ENCODE peak calls at places on chromosomes 12 and 14, in four cellular contexts. One of them, this sample, is unnamed.

GRCh38 chr12:49283541-49284429 is 11.2 kb upstream of the PRPH start:
- DNase-seq in nephron progenitor cell: no peak
- DNase-seq in fibroblast of pulmonary artery: no peak
- DNase-seq in HCT116: no peak
- DNase-seq in this sample: no peak

GRCh38 chr14:30597496-30597895 is 24.6 kb upstream of the SCFD1 start:
- DNase-seq in HCT116: no peak
- DNase-seq in fibroblast of pulmonary artery: no peak
- DNase-seq in nephron progenitor cell: no peak
- DNase-seq in this sample: no peak

GRCh38 chr12:27530157-27530922 is 6.3 kb downstream of the PPFIBP1 start:
- DNase-seq in fibroblast of pulmonary artery: no peak
- DNase-seq in HCT116: no peak
- DNase-seq in nephron progenitor cell: no peak
- DNase-seq in this sample: no peak

GRCh38 chr14:93906341-93907329 is 20.5 kb upstream of the FAM181A start:
- DNase-seq in nephron progenitor cell: peak; percentile 72
- DNase-seq in fibroblast of pulmonary artery: peak; percentile 24
- DNase-seq in HCT116: peak; percentile 63
- DNase-seq in this sample: peak; percentile 51

GRCh38 chr14:52919971-52920370 is 30.9 kb downstream of the FERMT2 start:
- DNase-seq in HCT116: no peak
- DNase-seq in fibroblast of pulmonary artery: peak; percentile 32
- DNase-seq in nephron progenitor cell: no peak
- DNase-seq in this sample: no peak

GRCh38 chr14:24377660-24378059 is 9.7 kb downstream of the NFATC4 start:
- DNase-seq in fibroblast of pulmonary artery: no peak
- DNase-seq in HCT116: no peak
- DNase-seq in nephron progenitor cell: no peak
- DNase-seq in this sample: no peak

GRCh38 chr12:122067966-122068365 is 10.6 kb upstream of the MLXIP start:
- DNase-seq in fibroblast of pulmonary artery: no peak
- DNase-seq in HCT116: no peak
- DNase-seq in nephron progenitor cell: no peak
- DNase-seq in this sample: no peak

GRCh38 chr14:34088918-34089317 is 138.0 kb upstream of the EGLN3 start:
- DNase-seq in fibroblast of pulmonary artery: no peak
- DNase-seq in HCT116: no peak
- DNase-seq in nephron progenitor cell: no peak
- DNase-seq in this sample: no peak

GRCh38 chr12:104297477-104298113 is 5.9 kb upstream of the EID3 start:
- DNase-seq in fibroblast of pulmonary artery: peak; percentile 6
- DNase-seq in HCT116: no peak
- DNase-seq in nephron progenitor cell: no peak
- DNase-seq in this sample: no peak

GRCh38 chr12:24025153-24025798 is 75.8 kb upstream of the SOX5 start:
- DNase-seq in fibroblast of pulmonary artery: peak; percentile 24
- DNase-seq in HCT116: no peak
- DNase-seq in nephron progenitor cell: no peak
- DNase-seq in this sample: no peak

GRCh38 chr14:99737956-99738667 is 54.0 kb downstream of the CYP46A1 start:
- DNase-seq in HCT116: no peak
- DNase-seq in fibroblast of pulmonary artery: no peak
- DNase-seq in nephron progenitor cell: no peak
- DNase-seq in this sample: no peak

GRCh38 chr12:117098071-117098360 is 1.2 kb downstream of the TESC start:
- DNase-seq in HCT116: no peak
- DNase-seq in fibroblast of pulmonary artery: no peak
- DNase-seq in nephron progenitor cell: no peak
- DNase-seq in this sample: no peak

GRCh38 chr14:64806202-64806861 is 73.4 kb downstream of the SPTB start:
- DNase-seq in nephron progenitor cell: no peak
- DNase-seq in HCT116: no peak
- DNase-seq in fibroblast of pulmonary artery: peak; percentile 59
- DNase-seq in this sample: no peak

GRCh38 chr12:93819048-93819491 is 141.9 kb downstream of the CRADD start:
- DNase-seq in nephron progenitor cell: no peak
- DNase-seq in fibroblast of pulmonary artery: peak; percentile 91
- DNase-seq in HCT116: no peak
- DNase-seq in this sample: no peak

GRCh38 chr12:106841471-106842302 is 67.2 kb downstream of the RIC8B start:
- DNase-seq in fibroblast of pulmonary artery: peak; percentile 72
- DNase-seq in nephron progenitor cell: peak; percentile 26
- DNase-seq in HCT116: peak; percentile 31
- DNase-seq in this sample: no peak

GRCh38 chr12:87575906-87576305 is 453.3 kb downstream of the C12orf50 start:
- DNase-seq in fibroblast of pulmonary artery: no peak
- DNase-seq in HCT116: no peak
- DNase-seq in nephron progenitor cell: no peak
- DNase-seq in this sample: no peak

GRCh38 chr14:21924479-21924878 is 250.9 kb upstream of the OR4E1 start:
- DNase-seq in nephron progenitor cell: no peak
- DNase-seq in fibroblast of pulmonary artery: no peak
- DNase-seq in HCT116: no peak
- DNase-seq in this sample: no peak

GRCh38 chr12:42221722-42222121 is 16.3 kb downstream of the YAF2 start:
- DNase-seq in HCT116: no peak
- DNase-seq in fibroblast of pulmonary artery: no peak
- DNase-seq in nephron progenitor cell: no peak
- DNase-seq in this sample: no peak

GRCh38 chr14:101476931-101477553 is 84.3 kb upstream of the DIO3 start:
- DNase-seq in fibroblast of pulmonary artery: no peak
- DNase-seq in HCT116: peak; percentile 84
- DNase-seq in nephron progenitor cell: peak; percentile 73
- DNase-seq in this sample: peak; percentile 53

GRCh38 chr12:95942532-95943230 is at the start of gene CCDC38:
- DNase-seq in HCT116: peak; percentile 73
- DNase-seq in fibroblast of pulmonary artery: peak; percentile 29
- DNase-seq in nephron progenitor cell: peak; percentile 65
- DNase-seq in this sample: peak; percentile 25

GRCh38 chr12:95944108-95944704 is 1.1 kb downstream of the AMDHD1 start:
- DNase-seq in fibroblast of pulmonary artery: no peak
- DNase-seq in nephron progenitor cell: no peak
- DNase-seq in HCT116: no peak
- DNase-seq in this sample: no peak

GRCh38 chr12:95940514-95940913 is 1.9 kb downstream of the CCDC38 start:
- DNase-seq in fibroblast of pulmonary artery: no peak
- DNase-seq in HCT116: no peak
- DNase-seq in nephron progenitor cell: no peak
- DNase-seq in this sample: no peak

GRCh38 chr12:95942106-95942531 is 295 bp downstream of the CCDC38 start:
- DNase-seq in nephron progenitor cell: no peak
- DNase-seq in fibroblast of pulmonary artery: no peak
- DNase-seq in HCT116: no peak
- DNase-seq in this sample: no peak

DNA sequence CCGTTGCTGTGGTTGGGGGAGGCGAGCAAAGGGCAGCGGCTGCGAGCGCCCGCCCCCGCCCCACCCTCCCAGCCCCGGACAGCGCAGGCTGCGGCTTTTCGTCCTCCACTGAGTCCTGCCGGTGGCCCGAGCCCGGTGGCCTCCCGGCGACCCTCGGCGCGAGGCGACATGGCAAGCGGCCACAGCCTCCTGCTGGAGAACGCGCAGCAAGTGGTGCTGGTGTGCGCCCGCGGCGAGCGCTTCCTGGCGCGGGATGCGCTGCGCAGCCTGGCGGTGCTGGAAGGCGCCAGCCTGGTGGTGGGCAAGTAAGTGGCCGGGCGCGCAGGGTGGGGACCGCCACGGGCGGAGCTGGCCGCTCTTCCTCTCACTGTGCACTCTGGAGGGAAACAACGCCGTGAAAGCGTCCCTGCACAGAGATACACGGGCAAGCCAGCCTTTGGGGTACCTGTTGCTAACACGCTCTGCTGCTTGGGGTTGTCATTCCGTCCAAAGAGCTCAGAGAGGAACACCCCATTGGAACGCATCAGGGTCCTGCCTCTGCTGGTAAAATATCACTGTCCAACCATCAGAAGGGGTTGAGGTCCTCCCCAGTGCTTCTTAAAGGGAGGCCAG is at the start of gene AMDHD1:
- DNase-seq in HCT116: peak; percentile 40
- DNase-seq in nephron progenitor cell: peak; percentile 77
- DNase-seq in fibroblast of pulmonary artery: peak; percentile 40
- DNase-seq in this sample: peak; percentile 60
- TF ChIP-seq CTCF in HCT116: no peak
- TF ChIP-seq CTCF in nephron progenitor cell: no peak
- TF ChIP-seq CTCF in fibroblast of pulmonary artery: peak; percentile 2
- TF ChIP-seq CTCF in this sample: peak; percentile 44

GRCh38 chr12:31906581-31907286 is 52.5 kb upstream of the RESF1 start:
- DNase-seq in HCT116: no peak
- DNase-seq in fibroblast of pulmonary artery: peak; percentile 54
- DNase-seq in nephron progenitor cell: no peak
- DNase-seq in this sample: no peak
- TF ChIP-seq CTCF in HCT116: no peak
- TF ChIP-seq CTCF in fibroblast of pulmonary artery: no peak
- TF ChIP-seq CTCF in nephron progenitor cell: no peak
- TF ChIP-seq CTCF in this sample: no peak

GRCh38 chr12:69284131-69284530 is 44.8 kb downstream of the CPSF6 start:
- DNase-seq in fibroblast of pulmonary artery: peak; percentile 81
- DNase-seq in HCT116: peak; percentile 52
- DNase-seq in nephron progenitor cell: peak; percentile 51
- DNase-seq in this sample: peak; percentile 16
- TF ChIP-seq CTCF in fibroblast of pulmonary artery: peak; percentile 22
- TF ChIP-seq CTCF in HCT116: no peak
- TF ChIP-seq CTCF in nephron progenitor cell: no peak
- TF ChIP-seq CTCF in this sample: peak; percentile 42

GRCh38 chr12:76927170-76927784 is 48.5 kb upstream of the CSRP2 start:
- DNase-seq in nephron progenitor cell: peak; percentile 46
- DNase-seq in fibroblast of pulmonary artery: peak; percentile 56
- DNase-seq in HCT116: peak; percentile 27
- DNase-seq in this sample: no peak
- TF ChIP-seq CTCF in nephron progenitor cell: peak; percentile 42
- TF ChIP-seq CTCF in fibroblast of pulmonary artery: peak; percentile 66
- TF ChIP-seq CTCF in HCT116: peak; percentile 41
- TF ChIP-seq CTCF in this sample: peak; percentile 41

GRCh38 chr12:2691001-2691339 is 103.8 kb upstream of the FKBP4 start:
- DNase-seq in fibroblast of pulmonary artery: peak; percentile 18
- DNase-seq in HCT116: no peak
- DNase-seq in nephron progenitor cell: peak; percentile 65
- DNase-seq in this sample: peak; percentile 68
- TF ChIP-seq CTCF in fibroblast of pulmonary artery: no peak
- TF ChIP-seq CTCF in HCT116: no peak
- TF ChIP-seq CTCF in nephron progenitor cell: peak; percentile 10
- TF ChIP-seq CTCF in this sample: peak; percentile 71

GRCh38 chr14:75018684-75019083 is 16.0 kb downstream of the EIF2B2 start:
- DNase-seq in fibroblast of pulmonary artery: no peak
- DNase-seq in HCT116: no peak
- DNase-seq in nephron progenitor cell: no peak
- DNase-seq in this sample: no peak

GRCh38 chr14:75025082-75025481 is 22.4 kb downstream of the EIF2B2 start:
- DNase-seq in HCT116: no peak
- DNase-seq in nephron progenitor cell: no peak
- DNase-seq in fibroblast of pulmonary artery: peak; percentile 64
- DNase-seq in this sample: no peak

GRCh38 chr14:75023108-75023507 is 20.4 kb downstream of the EIF2B2 start:
- DNase-seq in nephron progenitor cell: no peak
- DNase-seq in fibroblast of pulmonary artery: peak; percentile 12
- DNase-seq in HCT116: no peak
- DNase-seq in this sample: no peak

GRCh38 chr14:75025876-75026275 is 23.2 kb downstream of the EIF2B2 start:
- DNase-seq in nephron progenitor cell: no peak
- DNase-seq in HCT116: no peak
- DNase-seq in fibroblast of pulmonary artery: no peak
- DNase-seq in this sample: no peak

DNA sequence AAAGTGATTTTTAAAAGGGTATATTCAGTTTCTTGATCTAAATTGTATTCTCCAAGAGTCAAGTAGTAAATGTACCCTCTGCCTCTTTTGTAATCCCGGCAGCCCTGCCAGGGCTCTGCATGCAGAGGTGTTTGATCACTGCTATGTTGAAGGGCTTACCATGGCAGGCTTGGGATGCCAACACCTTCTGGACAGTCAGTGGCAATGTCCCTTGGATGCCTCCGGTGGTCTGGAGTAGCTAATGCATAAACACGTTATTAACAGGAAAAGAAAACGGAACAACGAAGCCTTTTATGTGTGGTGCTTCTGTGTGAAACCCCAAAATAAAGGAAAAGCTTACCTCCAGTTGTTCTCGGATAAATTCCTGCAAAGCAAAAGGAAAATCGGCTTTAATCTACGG is 19.9 kb downstream of the EIF2B2 start:
- DNase-seq in fibroblast of pulmonary artery: peak; percentile 20
- DNase-seq in HCT116: no peak
- DNase-seq in nephron progenitor cell: peak; percentile 9
- DNase-seq in this sample: no peak
- TF ChIP-seq CTCF in fibroblast of pulmonary artery: peak; percentile 42
- TF ChIP-seq CTCF in HCT116: peak; percentile 8
- TF ChIP-seq CTCF in nephron progenitor cell: peak; percentile 42
- TF ChIP-seq CTCF in this sample: peak; percentile 49

DNA sequence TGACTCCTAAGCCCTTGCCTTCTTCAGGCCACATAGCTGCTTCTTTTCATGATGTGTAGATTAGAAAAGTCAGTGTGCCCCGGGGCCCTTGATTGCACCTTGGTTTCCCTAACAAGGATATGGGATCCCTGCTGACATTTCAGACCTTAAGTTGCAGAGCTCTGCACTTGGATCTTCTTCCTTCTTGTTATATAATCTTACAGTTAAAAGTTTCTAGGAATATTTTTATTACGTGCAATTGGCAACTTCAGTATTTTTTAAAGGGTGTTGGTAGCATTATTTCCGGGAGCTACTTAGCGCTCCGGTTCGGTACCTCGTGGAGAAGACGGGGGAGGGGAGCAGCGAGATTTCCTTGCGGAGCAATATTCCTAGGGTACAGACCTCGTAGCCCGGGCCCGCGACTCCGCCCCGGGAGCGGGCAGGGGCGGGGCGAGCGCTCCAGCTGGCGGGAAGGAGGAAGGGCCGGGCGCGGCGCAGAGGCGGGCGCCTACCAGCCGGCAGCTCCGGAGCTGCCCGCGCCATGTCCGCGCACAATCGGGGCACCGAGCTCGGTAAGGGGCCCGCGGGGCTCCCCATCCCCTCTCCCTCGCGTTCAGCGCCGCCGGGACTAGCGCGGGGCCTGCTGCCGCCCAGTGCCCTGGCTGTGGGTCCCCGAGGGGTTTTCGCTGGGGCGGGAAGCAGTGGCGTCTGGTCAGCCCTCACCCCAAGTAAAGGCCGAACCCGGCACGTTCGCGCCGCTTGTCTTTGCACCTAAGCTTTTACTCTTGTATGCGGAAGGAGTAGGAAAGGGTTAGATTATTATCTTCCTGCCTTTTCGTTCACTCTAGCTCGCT is at the start of gene DERA:
- DNase-seq in fibroblast of pulmonary artery: peak; percentile 69
- DNase-seq in nephron progenitor cell: peak; percentile 88
- DNase-seq in HCT116: peak; percentile 28
- DNase-seq in this sample: peak; percentile 82
- TF ChIP-seq CTCF in fibroblast of pulmonary artery: no peak
- TF ChIP-seq CTCF in nephron progenitor cell: no peak
- TF ChIP-seq CTCF in HCT116: no peak
- TF ChIP-seq CTCF in this sample: peak; percentile 11

This sample was measured in progenitor cell of endocrine pancreas.